ENCODE peak calls at places on chromosomes 4 and X, in seven cellular contexts. U is WTC11; T is CD4-positive, alpha-beta memory T cell; W is SK-MEL-5; P is activated CD8-positive, alpha-beta T cell treated with anti-CD3 and anti-CD28 coated beads for 36 hours; M is NCI-H460; B is fibroblast of lung. G is an unnamed sample.
A peak's percentile ranks its signal among the peaks of the same experiment; 100 is the strongest.

GRCh38 chr4:158824425-158825274 is 55.8 kb downstream of the FNIP2 start:
- DNase-seq in U (no peak), T (no peak), W (no peak), P (no peak), M (no peak), B (peak; percentile 21), G (no peak)

GRCh38 chr4:95580226-95580625 is 31.5 kb upstream of the UNC5C start:
- DNase-seq in U (peak; percentile 16), T (no peak), W (no peak), P (no peak), M (no peak), B (no peak), G (no peak)

GRCh38 chr4:16125571-16126445 is 42.0 kb upstream of the PROM1 start:
- DNase-seq in U (no peak), T (no peak), W (peak; percentile 6), P (peak; percentile 38), M (no peak), B (no peak), G (no peak)

GRCh38 chr4:90444904-90445303 is 317.7 kb downstream of the CCSER1 start:
- DNase-seq in U (no peak), T (no peak), W (no peak), P (no peak), M (no peak), B (no peak), G (no peak)

GRCh38 chr4:27217261-27217769 is 356.7 kb downstream of the STIM2 start:
- DNase-seq in U (no peak), T (no peak), W (no peak), P (no peak), M (no peak), B (no peak), G (no peak)

GRCh38 chr4:150209140-150209829 is 131.0 kb downstream of the DCLK2 start:
- DNase-seq in U (peak; percentile 71), T (no peak), W (peak; percentile 67), P (peak; percentile 60), M (peak; percentile 37), B (peak; percentile 76), G (peak; percentile 60)

GRCh38 chr4:105058177-105058812 is 88.4 kb upstream of the TET2 start:
- DNase-seq in U (no peak), T (no peak), W (no peak), P (no peak), M (no peak), B (peak; percentile 36), G (no peak)

GRCh38 chr4:110902500-110902899 is 279.6 kb upstream of the PITX2 start:
- DNase-seq in U (no peak), T (no peak), W (no peak), P (no peak), M (no peak), B (no peak), G (no peak)

GRCh38 chrX:17007134-17007768 is 60.8 kb downstream of the REPS2 start:
- DNase-seq in U (peak; percentile 15), T (no peak), W (peak; percentile 47), P (no peak), M (peak; percentile 2), B (peak; percentile 43), G (no peak)

GRCh38 chrX:155231163-155231562 is 14.9 kb downstream of the VBP1 start:
- DNase-seq in U (no peak), T (no peak), W (no peak), P (no peak), M (no peak), B (no peak), G (no peak)

GRCh38 chr4:31573554-31573953 is 853.4 kb downstream of the PCDH7 start:
- DNase-seq in U (no peak), T (no peak), W (no peak), P (no peak), M (no peak), B (no peak), G (no peak)

GRCh38 chr4:1788254-1788973 is 4.7 kb upstream of the FGFR3 start:
- DNase-seq in U (no peak), T (no peak), W (no peak), P (no peak), M (no peak), B (no peak), G (no peak)

GRCh38 chr4:5357863-5358262 is 306.6 kb downstream of the STK32B start:
- DNase-seq in U (no peak), T (no peak), W (no peak), P (no peak), M (no peak), B (no peak), G (no peak)

GRCh38 chrX:96564595-96564994 is 120.0 kb upstream of the DIAPH2 start:
- DNase-seq in U (no peak), T (no peak), W (no peak), P (no peak), M (no peak), B (no peak), G (no peak)

GRCh38 chr4:183249854-183250253 is 70.2 kb downstream of the CLDN22 start:
- DNase-seq in U (no peak), T (peak; percentile 6), W (peak; percentile 64), P (peak; percentile 44), M (peak; percentile 36), B (peak; percentile 58), G (no peak)

GRCh38 chr4:185257694-185258093 is 48.3 kb downstream of the SNX25 start:
- DNase-seq in U (no peak), T (no peak), W (no peak), P (no peak), M (no peak), B (no peak), G (no peak)

GRCh38 chr4:186078977-186079697 is 10.2 kb downstream of the TLR3 start:
- DNase-seq in U (peak; percentile 47), T (no peak), W (no peak), P (no peak), M (no peak), B (no peak), G (no peak)

GRCh38 chrX:22025751-22026150 is 6.4 kb upstream of the PHEX start:
- DNase-seq in U (no peak), T (no peak), W (no peak), P (no peak), M (no peak), B (no peak), G (no peak)

GRCh38 chrX:30615229-30615628 is 37.7 kb upstream of the TASL start:
- DNase-seq in U (no peak), T (no peak), W (no peak), P (no peak), M (no peak), B (peak; percentile 29), G (no peak)

GRCh38 chr4:8403173-8403753 is 37.3 kb downstream of the ACOX3 start:
- DNase-seq in U (peak; percentile 88), T (peak; percentile 27), W (peak; percentile 74), P (peak; percentile 63), M (peak; percentile 38), B (peak; percentile 83), G (peak; percentile 88)